ENCODE peak calls at places on chromosome 16, in ten cellular contexts. I is transverse colon, X is body of pancreas, F is esophagus squamous epithelium, G is sigmoid colon, Z is breast epithelium, T is ovary, L is uterus, B is K562, D is A549. H is an unnamed sample.

GRCh38 chr16:66258916-66259845 is 107.3 kb upstream of the CDH5 start:
- DNase-seq in T (no peak), L (peak; percentile 4), D (no peak), X (no peak), G (peak; percentile 45), F (no peak), Z (peak; percentile 11), I (no peak), B (no peak), H (no peak)

GRCh38 chr16:23564964-23565363 is 7.4 kb downstream of the UBFD1 start:
- DNase-seq in D (no peak), B (no peak), F (no peak), Z (peak; percentile 81), I (no peak), T (no peak), G (no peak), X (no peak), L (no peak), H (no peak)

GRCh38 chr16:62955033-62955349 is 918.8 kb upstream of the CDH8 start:
- DNase-seq in Z (no peak), X (no peak), F (no peak), G (no peak), B (no peak), I (no peak), T (no peak), L (no peak), D (no peak), H (no peak)

GRCh38 chr16:75251280-75252048 is at the start of gene BCAR1:
- DNase-seq in G (peak; percentile 94), I (peak; percentile 88), Z (peak; percentile 70), X (peak; percentile 89), L (peak; percentile 87), F (no peak), B (peak; percentile 92), T (peak; percentile 90), D (peak; percentile 85), H (peak; percentile 93)

GRCh38 chr16:85569615-85570212 is 43.4 kb upstream of the GSE1 start:
- DNase-seq in I (peak; percentile 68), Z (peak; percentile 39), D (no peak), F (no peak), B (peak; percentile 96), G (no peak), L (no peak), X (peak; percentile 39), T (no peak), H (no peak)

GRCh38 chr16:86363057-86363490 is 147.3 kb upstream of the FOXF1 start:
- DNase-seq in F (no peak), T (no peak), G (peak; percentile 88), L (no peak), D (no peak), I (peak; percentile 23), B (no peak), X (no peak), Z (no peak), H (no peak)

GRCh38 chr16:66678314-66678713 is 18.2 kb downstream of the CMTM4 start:
- DNase-seq in D (no peak), G (no peak), X (no peak), T (no peak), B (no peak), I (no peak), Z (no peak), L (no peak), F (no peak), H (no peak)

GRCh38 chr16:1150511-1150982 is 2.4 kb upstream of the CACNA1H start:
- DNase-seq in L (no peak), D (peak; percentile 81), X (no peak), I (no peak), T (peak; percentile 80), B (peak; percentile 64), Z (no peak), F (no peak), G (no peak), H (no peak)

GRCh38 chr16:12095275-12096161 is 119.0 kb downstream of the SNX29 start:
- DNase-seq in I (peak; percentile 70), T (peak; percentile 87), L (peak; percentile 63), F (no peak), G (peak; percentile 83), Z (no peak), X (peak; percentile 70), B (peak; percentile 77), D (peak; percentile 41), H (peak; percentile 66)

GRCh38 chr16:79067600-79067999 is 532.9 kb downstream of the MAF start:
- DNase-seq in I (no peak), G (no peak), T (no peak), X (no peak), D (no peak), B (no peak), F (no peak), L (no peak), Z (no peak), H (no peak)

GRCh38 chr16:84848991-84849634 is 29.3 kb downstream of the CRISPLD2 start:
- DNase-seq in D (no peak), F (no peak), X (no peak), Z (no peak), T (no peak), I (no peak), L (no peak), G (no peak), B (no peak), H (no peak)

GRCh38 chr16:30069575-30070462 is 4.3 kb downstream of the ALDOA start:
- DNase-seq in X (no peak), L (peak; percentile 57), Z (no peak), I (no peak), D (no peak), B (peak; percentile 42), F (no peak), T (peak; percentile 80), G (peak; percentile 89), H (no peak)

DNA sequence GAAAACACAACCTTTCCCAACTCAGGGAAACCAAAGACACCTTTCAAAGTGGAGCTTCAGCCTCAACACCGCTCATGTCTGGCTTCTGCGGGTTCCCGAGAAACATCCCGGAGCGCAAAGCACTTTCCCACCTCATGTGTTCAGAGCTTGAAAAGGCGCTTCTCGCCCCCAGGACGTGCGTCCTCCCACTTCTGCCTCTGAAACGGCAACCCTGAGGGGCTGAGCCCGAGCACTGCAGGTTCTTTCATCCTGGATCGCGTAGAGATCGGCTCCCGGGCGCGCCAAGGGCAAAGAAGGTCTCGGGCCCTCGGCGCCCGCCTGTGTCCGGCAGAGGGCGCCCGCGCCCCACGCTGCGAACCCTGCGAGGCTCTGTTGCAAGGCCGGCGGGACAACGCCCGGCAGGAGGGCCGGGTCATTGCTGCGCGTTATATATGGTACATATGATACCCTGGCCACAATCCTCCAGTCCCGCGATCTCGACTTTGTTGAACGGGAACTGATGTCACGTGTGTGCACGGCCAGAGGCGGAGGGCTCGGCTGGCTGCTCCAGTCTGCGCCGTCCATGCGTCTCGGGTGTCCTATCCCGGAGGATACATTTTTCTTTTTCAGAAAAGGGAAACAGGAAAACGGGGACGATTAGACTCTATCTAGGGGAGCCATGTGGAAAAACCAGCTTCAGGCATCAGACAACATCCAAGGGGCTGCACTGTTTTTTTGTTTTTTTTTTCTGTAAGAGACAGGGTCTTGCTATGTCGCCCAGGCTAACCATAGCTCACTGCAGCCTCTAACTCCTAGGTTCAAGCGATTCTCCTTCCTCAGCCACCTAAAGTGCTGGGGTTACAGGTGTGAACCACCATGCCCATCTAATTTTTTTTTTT is 19.1 kb downstream of the COQ7 start:
- DNase-seq in F (no peak), D (peak; percentile 97), T (peak; percentile 87), Z (peak; percentile 63), X (peak; percentile 84), B (peak; percentile 89), L (peak; percentile 73), G (peak; percentile 90), I (peak; percentile 90), H (peak; percentile 87)
- TF ChIP-seq POLR2A in F (no peak), D (peak; percentile 71), T (no peak), Z (no peak), X (no peak), B (no peak), L (no peak), G (no peak), I (peak; percentile 31), H (no peak)

DNA sequence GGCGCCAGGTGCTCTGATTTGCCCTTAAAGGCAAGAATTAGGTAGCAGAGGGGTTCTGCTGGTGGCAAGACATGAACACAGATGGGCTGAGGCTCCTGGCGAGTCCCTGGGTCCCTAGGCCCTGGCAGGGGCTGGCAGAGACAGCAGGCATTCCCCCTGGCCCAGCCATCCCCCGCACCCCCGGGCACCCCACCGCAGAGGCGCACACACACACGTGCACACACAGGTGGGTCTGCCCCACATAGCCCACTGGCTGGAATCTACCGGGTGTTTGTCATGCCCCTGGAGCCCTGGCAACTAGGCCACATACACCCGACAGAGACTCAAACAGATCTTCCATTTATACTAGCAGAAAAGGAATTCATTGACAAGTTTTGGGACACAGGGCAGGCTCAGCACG is 153.4 kb downstream of the C16orf78 start:
- DNase-seq in B (no peak), T (no peak), F (no peak), I (no peak), L (no peak), Z (no peak), X (no peak), G (no peak), D (no peak), H (no peak)
- H3K4me1 ChIP-seq in B (no peaks in the 10 kb centered on the region), T (peaks cover 11% of the 10 kb centered on the region), F (no peaks in the 10 kb centered on the region), I (peaks cover 3% of the 10 kb centered on the region), L (no peaks in the 10 kb centered on the region), Z (no peaks in the 10 kb centered on the region), X (no peaks in the 10 kb centered on the region), G (no peaks in the 10 kb centered on the region), D (no peaks in the 10 kb centered on the region), H (no peaks in the 10 kb centered on the region)

GRCh38 chr16:35574011-35574410 is 2114.6 kb downstream of the TP53TG3F start:
- DNase-seq in F (no peak), I (no peak), G (no peak), D (no peak), L (no peak), T (no peak), X (no peak), B (no peak), Z (no peak), H (no peak)

GRCh38 chr16:35573407-35573806 is 2114.0 kb downstream of the TP53TG3F start:
- DNase-seq in X (no peak), F (no peak), D (no peak), B (no peak), I (no peak), T (no peak), G (no peak), L (no peak), Z (no peak), H (no peak)

GRCh38 chr16:35574454-35575431 is 2115.3 kb downstream of the TP53TG3F start:
- DNase-seq in F (no peak), I (no peak), X (no peak), B (no peak), T (no peak), L (no peak), D (no peak), Z (no peak), G (no peak), H (no peak)

GRCh38 chr16:35572186-35572585 is 2112.8 kb downstream of the TP53TG3F start:
- DNase-seq in B (no peak), X (no peak), T (no peak), F (no peak), D (no peak), I (no peak), G (no peak), Z (no peak), L (no peak), H (no peak)

GRCh38 chr16:35575432-35575821 is 2116.0 kb downstream of the TP53TG3F start:
- DNase-seq in B (no peak), G (no peak), D (no peak), I (no peak), T (no peak), X (no peak), Z (no peak), F (no peak), L (no peak), H (no peak)
- H3K9me3 ChIP-seq in B (no peaks in the 10 kb centered on the region), G (peaks cover 3% of the 10 kb centered on the region), D (peaks cover 2% of the 10 kb centered on the region), I (no peaks in the 10 kb centered on the region), T (no peaks in the 10 kb centered on the region), X (no peaks in the 10 kb centered on the region), Z (peaks cover 43% of the 10 kb centered on the region), F (no peaks in the 10 kb centered on the region), L (no peaks in the 10 kb centered on the region), H (no peaks in the 10 kb centered on the region)

GRCh38 chr16:46658925-46659324 is 30.1 kb downstream of the VPS35 start:
- DNase-seq in D (no peak), G (no peak), Z (no peak), X (no peak), T (no peak), L (no peak), I (peak; percentile 12), F (no peak), B (no peak), H (peak; percentile 30)
- TF ChIP-seq POLR2A in D (no peak), G (no peak), Z (no peak), X (no peak), T (no peak), L (no peak), I (no peak), F (no peak), B (no peak), H (no peak)

H was measured in right lobe of liver.